ENCODE peak calls at places on chromosomes 4 and X, in six cellular contexts. X is BJ, H is coronary artery, R is Caco-2, G is HFF-Myc, W is PC-9. F is an unnamed sample.

GRCh38 chr4:15781427-15782095 is 3.4 kb downstream of the CD38 start:
- DNase-seq in R (no peak), H (no peak), W (no peak), X (no peak), G (no peak), F (no peak)

GRCh38 chr4:41819621-41820020 is 71.1 kb upstream of the PHOX2B start:
- DNase-seq in X (no peak), R (no peak), W (no peak), G (no peak), H (no peak), F (no peak)

GRCh38 chr4:126470862-126471261 is 1156.1 kb downstream of the FAT4 start:
- DNase-seq in G (no peak), W (no peak), H (no peak), X (no peak), R (no peak), F (no peak)

GRCh38 chr4:112927544-112927943 is 121.9 kb upstream of the ANK2 start:
- DNase-seq in X (no peak), W (no peak), R (peak; percentile 8), G (no peak), H (no peak), F (no peak)

GRCh38 chr4:7699040-7699439 is 240.6 kb downstream of the AFAP1 start:
- DNase-seq in H (no peak), W (no peak), G (peak; percentile 32), X (peak; percentile 82), R (no peak), F (no peak)

GRCh38 chr4:140150886-140151699 is 2.9 kb downstream of the MAML3 start:
- DNase-seq in W (peak; percentile 93), H (peak; percentile 93), R (peak; percentile 91), X (no peak), G (peak; percentile 84), F (no peak)

GRCh38 chr4:128358903-128359260 is 71.3 kb upstream of the PGRMC2 start:
- DNase-seq in G (no peak), H (no peak), W (no peak), X (no peak), R (no peak), F (no peak)

GRCh38 chrX:14873676-14874049 is 442 bp downstream of the MOSPD2 start:
- DNase-seq in W (no peak), G (no peak), X (no peak), R (no peak), H (no peak), F (no peak)

GRCh38 chr4:39548425-39549067 is 21.3 kb upstream of the UGDH start:
- DNase-seq in H (no peak), G (no peak), R (no peak), X (peak; percentile 63), W (no peak), F (no peak)

GRCh38 chrX:75781618-75782017 is 3.4 kb downstream of the MAGEE2 start:
- DNase-seq in G (no peak), W (no peak), H (peak; percentile 56), X (no peak), R (no peak), F (no peak)

GRCh38 chrX:150765237-150765636 is 72.0 kb downstream of the MTMR1 start:
- DNase-seq in R (no peak), X (no peak), H (no peak), W (no peak), G (no peak), F (no peak)

GRCh38 chrX:154735695-154736393 is 15.0 kb downstream of the GAB3 start:
- DNase-seq in W (no peak), R (no peak), G (no peak), X (no peak), H (no peak), F (peak; percentile 68)

GRCh38 chr4:67809502-67809901 is 55.3 kb upstream of the GNRHR start:
- DNase-seq in R (no peak), G (no peak), H (no peak), X (no peak), W (no peak), F (no peak)

GRCh38 chr4:113383111-113383785 is 333.8 kb downstream of the ANK2 start:
- DNase-seq in X (peak; percentile 53), G (peak; percentile 41), W (no peak), R (no peak), H (no peak), F (no peak)

GRCh38 chrX:39244146-39244545 is 442.9 kb downstream of the MID1IP1 start:
- DNase-seq in H (no peak), G (no peak), X (no peak), W (no peak), R (no peak), F (no peak)

GRCh38 chr4:78004270-78004669 is 52.9 kb upstream of the FRAS1 start:
- DNase-seq in H (no peak), G (no peak), R (no peak), W (no peak), X (no peak), F (no peak)

GRCh38 chr4:95293014-95293413 is 255.8 kb downstream of the UNC5C start:
- DNase-seq in X (no peak), H (no peak), G (no peak), W (no peak), R (no peak), F (no peak)

GRCh38 chr4:45453258-45453841 is 670.5 kb downstream of the GABRG1 start:
- DNase-seq in X (no peak), R (peak; percentile 24), W (no peak), H (no peak), G (no peak), F (peak; percentile 6)

GRCh38 chr4:94448815-94449375 is 2.8 kb upstream of the PDLIM5 start:
- DNase-seq in R (peak; percentile 54), X (no peak), W (no peak), H (no peak), G (no peak), F (no peak)

GRCh38 chr4:83150563-83151330 is 36.2 kb upstream of the PLAC8 start:
- DNase-seq in X (no peak), R (no peak), H (no peak), G (peak; percentile 21), W (peak; percentile 10), F (no peak)

GRCh38 chr4:129218355-129218754 is 122.4 kb downstream of the C4orf33 start:
- DNase-seq in H (no peak), R (peak; percentile 9), W (no peak), G (no peak), X (no peak), F (peak; percentile 39)

GRCh38 chr4:113707013-113707412 is 54.5 kb downstream of the CAMK2D start:
- DNase-seq in H (no peak), G (no peak), R (no peak), X (no peak), W (no peak), F (no peak)

GRCh38 chrX:85516131-85516530 is 136.7 kb upstream of the POF1B start:
- DNase-seq in H (no peak), G (no peak), W (no peak), X (no peak), R (no peak), F (no peak)

GRCh38 chrX:155179343-155179997 is 36.8 kb upstream of the VBP1 start:
- DNase-seq in X (no peak), W (no peak), H (no peak), R (no peak), G (no peak), F (no peak)

DNA sequence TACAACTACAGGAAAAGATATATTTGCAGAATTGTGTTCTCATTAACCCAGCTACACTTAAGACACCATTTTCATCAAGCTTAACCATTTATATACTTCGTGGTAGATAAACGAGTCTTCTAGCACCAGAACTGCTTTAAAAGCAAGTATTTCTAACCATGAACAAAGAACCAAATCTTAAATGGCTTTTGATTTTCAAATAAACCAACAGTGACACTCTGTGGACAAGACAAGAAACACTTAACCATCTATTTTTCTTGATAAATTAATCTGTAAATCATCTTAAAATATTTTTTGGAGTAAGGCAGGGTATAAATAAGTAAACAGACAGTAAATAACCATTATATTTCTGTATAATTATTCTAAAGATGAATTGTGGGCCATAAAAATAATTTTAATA is 10.2 kb downstream of the BEND2 start:
- DNase-seq in X (no peak), R (no peak), G (no peak), W (no peak), H (no peak), F (no peak)
- TF ChIP-seq CTCF in X (no peak), R (peak; percentile 10), G (no peak), W (peak; percentile 56), H (no peak), F (no peak)

GRCh38 chrX:152897216-152898144 is at the start of gene ZNF185:
- DNase-seq in H (no peak), G (no peak), W (peak; percentile 91), X (no peak), R (peak; percentile 77), F (no peak)
- H3K4me3 ChIP-seq in H (peak within 1 kb of the TSS; percentile 58), G (peak within 1 kb of the TSS; percentile 17), W (peak within 1 kb of the TSS; percentile 65), X (peak within 1 kb of the TSS; percentile 41), R (peak within 1 kb of the TSS; percentile 36), F (peak within 1 kb of the TSS; percentile 53)

GRCh38 chr4:2442175-2442993 is 23.6 kb downstream of the CFAP99 start:
- DNase-seq in R (no peak), G (no peak), W (no peak), H (no peak), X (no peak), F (no peak)
- TF ChIP-seq CTCF in R (no peak), G (no peak), W (no peak), H (no peak), X (no peak), F (no peak)

GRCh38 chrX:153647461-153648357 is 706 bp downstream of the DUSP9 start:
- DNase-seq in W (no peak), H (no peak), G (no peak), X (no peak), R (no peak), F (no peak)
- H3K4me3 ChIP-seq in W (no peak overlapping the region), H (peak overlapping the region; percentile 41), G (no peak overlapping the region), X (no peak overlapping the region), R (peak overlapping the region; percentile 31), F (peak overlapping the region; percentile 6)

GRCh38 chr4:20490734-20491133 is 209.5 kb upstream of the PACRGL start:
- DNase-seq in X (no peak), W (no peak), R (no peak), H (no peak), G (no peak), F (no peak)
- TF ChIP-seq CTCF in X (no peak), W (no peak), R (no peak), H (no peak), G (no peak), F (peak; percentile 16)

GRCh38 chr4:163132469-163133222 is 34.0 kb downstream of the NAF1 start:
- DNase-seq in H (no peak), R (no peak), G (no peak), W (no peak), X (no peak), F (no peak)
- H3K4me3 ChIP-seq in H (no peak overlapping the region), R (no peak overlapping the region), G (no peak overlapping the region), W (no peak overlapping the region), X (no peak overlapping the region), F (no peak overlapping the region)

F was measured in epithelial cell of proximal tubule.